ENCODE peak calls at places on chromosome 12, in four cellular contexts. C is left ventricle myocardium inferior; N is CD4-positive, alpha-beta memory T cell; U is AG04450. G is an unnamed sample. For H3K9me3, the result is how much of the 10 kb centered on the place peaks cover.

GRCh38 chr12:123050331-123050809 is 69.9 kb downstream of the ARL6IP4 start:
- DNase-seq in N (no peak), C (peak), U (no peak), G (no peak)

GRCh38 chr12:47178014-47178413 is 98.3 kb upstream of the AMIGO2 start:
- DNase-seq in U (no peak), N (no peak), C (no peak), G (no peak)

GRCh38 chr12:100823988-100824387 is 29.4 kb downstream of the ANO4 start:
- DNase-seq in N (no peak), U (no peak), C (no peak), G (no peak)

GRCh38 chr12:57845478-57846284 is 848 bp downstream of the CTDSP2 start:
- DNase-seq in U (no peak), N (peak), C (peak), G (peak)

GRCh38 chr12:53645191-53645590 is 19.0 kb upstream of the ATF7 start:
- DNase-seq in U (no peak), C (no peak), N (no peak), G (no peak)

GRCh38 chr12:47415054-47415453 is 290.8 kb downstream of the RPAP3 start:
- DNase-seq in U (no peak), N (no peak), C (no peak), G (no peak)

GRCh38 chr12:104372721-104373335 is 69.3 kb downstream of the EID3 start:
- DNase-seq in N (no peak), U (no peak), C (no peak), G (no peak)

GRCh38 chr12:112906712-112907414 is at the start of gene OAS1:
- DNase-seq in N (peak), U (no peak), C (no peak), G (no peak)

GRCh38 chr12:43291516-43291915 is 260.5 kb downstream of the ADAMTS20 start:
- DNase-seq in N (no peak), U (peak), C (no peak), G (no peak)
- H3K9me3 ChIP-seq in N (under half), U (under half), C (under half), G (under half)

GRCh38 chr12:106065506-106065905 is 73.2 kb downstream of the NUAK1 start:
- DNase-seq in N (no peak), U (no peak), C (no peak), G (no peak)
- H3K9me3 ChIP-seq in N (under half), U (under half), C (under half), G (under half)

GRCh38 chr12:34287437-34287836 is 265.1 kb downstream of the ALG10 start:
- DNase-seq in N (no peak), C (no peak), U (no peak), G (no peak)

GRCh38 chr12:34288963-34289345 is 266.7 kb downstream of the ALG10 start:
- DNase-seq in N (no peak), C (no peak), U (no peak), G (no peak)

GRCh38 chr12:34286483-34286882 is 264.2 kb downstream of the ALG10 start:
- DNase-seq in C (peak), U (no peak), N (no peak), G (no peak)

GRCh38 chr12:34287986-34288962 is 266.0 kb downstream of the ALG10 start:
- DNase-seq in N (no peak), C (peak), U (no peak), G (no peak)

GRCh38 chr12:34286934-34287333 is 264.6 kb downstream of the ALG10 start:
- DNase-seq in C (no peak), U (no peak), N (no peak), G (no peak)
- H3K9me3 ChIP-seq in C (half or more), U (half or more), N (under half), G (under half)

GRCh38 chr12:133058203-133059125 is 21.2 kb downstream of the ZNF84 start:
- DNase-seq in C (no peak), U (no peak), N (no peak), G (no peak)

GRCh38 chr12:133061954-133062353 is 18.8 kb upstream of the ZNF140 start:
- DNase-seq in C (no peak), N (no peak), U (no peak), G (no peak)

GRCh38 chr12:133063556-133063955 is 17.2 kb upstream of the ZNF140 start:
- DNase-seq in U (no peak), N (no peak), C (no peak), G (no peak)
- H3K9me3 ChIP-seq in U (half or more), N (half or more), C (half or more), G (half or more)

DNA sequence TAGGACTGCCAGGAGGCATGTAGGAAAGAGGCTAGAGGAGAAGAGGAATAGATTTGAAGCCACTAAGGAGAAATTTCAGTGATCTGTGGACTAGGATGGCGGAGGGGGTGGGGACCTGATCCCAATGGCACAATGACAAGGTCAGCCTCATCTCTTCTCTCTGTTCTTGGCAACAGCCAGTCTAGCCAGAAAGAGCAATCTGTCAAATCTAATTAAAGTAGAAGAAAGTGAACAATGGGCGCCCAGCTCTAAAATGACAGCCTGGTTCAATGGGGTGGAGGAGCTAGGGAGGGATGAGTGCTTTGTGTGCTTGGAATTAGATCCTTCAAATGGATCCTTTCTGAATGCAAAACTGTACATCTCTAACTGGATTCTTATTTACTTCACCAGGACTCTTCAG is 37.2 kb upstream of the TUBA1C start:
- DNase-seq in C (no peak), N (no peak), U (no peak), G (no peak)
- H3K9me3 ChIP-seq in C (under half), N (under half), U (under half), G (under half)

DNA sequence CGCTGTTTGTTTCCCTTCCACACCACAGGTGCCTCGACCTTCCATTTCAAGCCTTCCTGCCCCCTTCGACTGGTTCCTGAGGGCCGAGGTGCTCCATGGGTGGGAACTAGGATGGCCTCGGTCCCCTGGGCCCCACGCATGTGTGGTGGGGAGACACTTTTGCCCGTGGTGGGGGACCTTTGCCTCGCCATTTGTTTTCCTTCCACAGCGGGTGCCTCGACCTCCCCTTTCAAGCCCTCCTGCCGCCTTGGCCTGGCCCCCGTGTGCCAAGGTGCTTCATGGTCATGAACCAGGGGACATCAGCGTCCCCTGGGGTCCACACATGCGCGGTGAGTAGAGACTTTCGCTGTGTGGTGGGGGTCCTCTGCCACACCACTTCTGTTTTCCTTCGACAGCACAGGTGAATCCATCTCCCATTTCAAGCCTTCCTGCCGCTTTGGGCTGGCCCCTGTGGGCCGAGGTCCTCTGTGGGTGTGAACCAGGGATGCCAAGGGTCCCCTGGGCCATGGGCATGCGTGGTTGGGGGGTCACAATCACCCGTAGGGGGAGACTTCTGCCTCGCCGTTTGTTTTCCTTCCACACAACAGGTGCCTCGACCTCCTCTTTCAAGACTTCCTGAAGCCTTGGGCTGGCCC is 364.4 kb downstream of the ALG10 start:
- DNase-seq in N (no peak), U (no peak), C (no peak), G (no peak)
- H3K9me3 ChIP-seq in N (under half), U (half or more), C (under half), G (under half)

GRCh38 chr12:50127546-50127945 is 15.5 kb downstream of the COX14 start:
- DNase-seq in N (no peak), U (no peak), C (no peak), G (no peak)

GRCh38 chr12:50132505-50133135 is 20.6 kb downstream of the COX14 start:
- DNase-seq in U (no peak), N (peak), C (no peak), G (no peak)

GRCh38 chr12:50129297-50129696 is 17.3 kb downstream of the COX14 start:
- DNase-seq in N (no peak), U (no peak), C (no peak), G (no peak)
- H3K9me3 ChIP-seq in N (under half), U (under half), C (under half), G (under half)

GRCh38 chr12:133174901-133175300 is 6.4 kb upstream of the ZNF268 start:
- DNase-seq in C (no peak), N (no peak), U (no peak), G (no peak)

GRCh38 chr12:133181238-133181959 is at the start of gene ZNF268:
- DNase-seq in U (peak), N (peak), C (peak), G (peak)

GRCh38 chr12:133180669-133181068 is 626 bp upstream of the ZNF268 start:
- DNase-seq in C (no peak), U (no peak), N (no peak), G (no peak)
- H3K9me3 ChIP-seq in C (half or more), U (under half), N (under half), G (under half)

DNA sequence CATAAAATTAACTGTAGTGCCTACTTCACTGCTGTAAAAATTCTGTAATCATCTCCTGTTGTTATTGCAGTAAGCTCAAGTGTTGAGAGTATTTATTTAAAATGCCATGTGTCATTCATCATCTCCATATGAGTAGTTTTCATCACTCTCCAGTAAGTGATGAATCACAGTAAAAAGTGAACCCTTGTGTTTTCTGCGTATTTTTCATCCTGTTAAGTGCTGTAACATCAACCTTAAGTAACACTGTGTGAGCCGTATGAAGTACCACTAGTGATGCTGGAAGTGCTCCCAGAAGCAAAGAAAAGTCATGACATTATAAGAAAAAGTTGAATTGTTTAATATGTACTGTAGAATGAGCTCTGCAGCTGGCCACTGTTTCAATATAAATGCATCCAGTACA is 55.4 kb downstream of the SLCO1B3 start:
- DNase-seq in C (no peak), N (no peak), U (no peak), G (no peak)
- H3K9me3 ChIP-seq in C (under half), N (under half), U (under half), G (under half)

GRCh38 chr12:130644124-130644523 is 72.0 kb downstream of the RIMBP2 start:
- DNase-seq in U (no peak), N (no peak), C (no peak), G (no peak)
- H3K9me3 ChIP-seq in U (half or more), N (under half), C (under half), G (under half)

G was measured in T-helper 17 cell.